ENCODE peak calls at places on chromosomes 5 and 9, in five cellular contexts. N is GM19239; E is HCT116; B is DMS153; D is activated T-cell treated with anti-CD3 and anti-CD28 coated beads, Interleukin-2, amount 50 U/mL, for 4 hours. K is an unnamed sample.

GRCh38 chr5:116532762-116533525 is 41.7 kb downstream of the SEMA6A start:
- DNase-seq in E (no peak), B (peak), D (no peak), N (no peak), K (no peak)

GRCh38 chr5:106292654-106293053 is 1378.1 kb downstream of the EFNA5 start:
- DNase-seq in D (no peak), B (no peak), N (no peak), E (no peak), K (no peak)

GRCh38 chr5:3801967-3802366 is 206.3 kb downstream of the IRX1 start:
- DNase-seq in E (no peak), N (no peak), B (no peak), D (no peak), K (no peak)

GRCh38 chr5:60586307-60586901 is 113.6 kb downstream of the DEPDC1B start:
- DNase-seq in N (no peak), B (no peak), D (no peak), E (peak), K (no peak)

GRCh38 chr9:90044710-90045151 is 439.9 kb downstream of the GADD45G start:
- DNase-seq in D (no peak), B (peak), E (peak), N (no peak), K (no peak)

GRCh38 chr5:156826150-156826549 is 23.9 kb upstream of the PPP1R2B start:
- DNase-seq in D (no peak), B (no peak), N (no peak), E (no peak), K (no peak)

GRCh38 chr9:122378236-122378635 is 7.4 kb downstream of the PTGS1 start:
- DNase-seq in N (no peak), D (no peak), B (no peak), E (no peak), K (no peak)

GRCh38 chr9:102967979-102968378 is 27.2 kb upstream of the CYLC2 start:
- DNase-seq in B (no peak), D (no peak), N (no peak), E (no peak), K (no peak)

K was measured in GM13976.